ENCODE peak calls at places on chromosomes 12 and 14, in ten cellular contexts. H is HT-29, Z is stomach, C is A549, Y is anterior cingulate cortex, L is uterus, S is iris pigment epithelial cell, Q is germinal center, K is NCI-H1930, V is cardiac fibroblast. J is an unnamed sample.

GRCh38 chr12:58288191-58288590 is 346.8 kb downstream of the ATP23 start:
- DNase-seq in H (no peak), C (no peak), V (peak), Y (no peak), S (peak), L (no peak), Q (no peak), Z (no peak), K (no peak), J (no peak)

GRCh38 chr12:89939468-89940215 is 231.0 kb upstream of the ATP2B1 start:
- DNase-seq in C (no peak), Z (no peak), V (no peak), K (no peak), H (peak), Y (no peak), L (no peak), Q (no peak), S (peak), J (no peak)

GRCh38 chr14:99321236-99321925 is 49.4 kb upstream of the BCL11B start:
- DNase-seq in Z (no peak), V (no peak), K (no peak), H (no peak), C (no peak), Y (no peak), Q (no peak), L (no peak), S (no peak), J (no peak)

GRCh38 chr12:52185400-52185967 is 6.3 kb downstream of the KRT80 start:
- DNase-seq in K (no peak), L (no peak), C (no peak), S (no peak), H (peak), Y (no peak), V (no peak), Z (no peak), Q (no peak), J (no peak)

GRCh38 chr14:82403972-82404371 is 870.3 kb upstream of the SEL1L start:
- DNase-seq in K (no peak), V (no peak), Y (no peak), C (no peak), S (no peak), Z (no peak), L (no peak), H (no peak), Q (no peak), J (no peak)

GRCh38 chr14:105486974-105487448 is 325 bp downstream of the CRIP1 start:
- DNase-seq in H (peak), Q (no peak), V (no peak), C (peak), Z (no peak), K (peak), Y (no peak), S (no peak), L (peak), J (peak)

GRCh38 chr12:19894049-19894448 is 454.8 kb downstream of the AEBP2 start:
- DNase-seq in L (no peak), C (no peak), H (no peak), Q (no peak), Y (no peak), K (no peak), Z (no peak), S (peak), V (peak), J (no peak)

GRCh38 chr12:51345681-51346080 is 798 bp downstream of the CELA1 start:
- DNase-seq in V (peak), H (no peak), Y (no peak), S (peak), K (no peak), C (no peak), Z (no peak), L (no peak), Q (no peak), J (no peak)

GRCh38 chr12:38113991-38114390 is 202.6 kb upstream of the ALG10B start:
- DNase-seq in H (no peak), L (no peak), C (no peak), K (no peak), Z (no peak), Q (no peak), S (no peak), Y (no peak), V (no peak), J (no peak)

GRCh38 chr14:100261621-100262020 is 22.7 kb downstream of the YY1 start:
- DNase-seq in Q (no peak), H (no peak), K (no peak), C (no peak), V (no peak), S (no peak), Y (no peak), L (no peak), Z (no peak), J (no peak)